ENCODE peak calls at places on chromosomes 2 and 18, in five cellular contexts. Z is HCT116, E is neuronal stem cell, N is right cardiac atrium, B is AG04449. P is an unnamed sample.
A peak's percentile ranks its signal among the peaks of the same experiment; 100 is the strongest.

GRCh38 chr18:23972416-23972815 is 42.1 kb upstream of the TTC39C start:
- DNase-seq in N (no peak), B (no peak), E (no peak), Z (no peak), P (no peak)

GRCh38 chr18:75253784-75254183 is 43.2 kb downstream of the TSHZ1 start:
- DNase-seq in Z (no peak), N (no peak), B (no peak), E (no peak), P (no peak)

GRCh38 chr2:80231421-80231820 is 73.1 kb downstream of the LRRTM1 start:
- DNase-seq in Z (no peak), B (no peak), E (no peak), N (no peak), P (no peak)

GRCh38 chr2:194698012-194698411 is 959.0 kb upstream of the SLC39A10 start:
- DNase-seq in B (no peak), E (no peak), Z (no peak), N (no peak), P (no peak)

GRCh38 chr2:26772064-26773001 is 8.2 kb downstream of the SLC35F6 start:
- DNase-seq in N (peak; percentile 95), Z (no peak), B (no peak), E (no peak), P (peak; percentile 42)

GRCh38 chr2:217151509-217152206 is 291.8 kb upstream of the TNP1 start:
- DNase-seq in Z (no peak), B (no peak), E (no peak), N (no peak), P (no peak)

GRCh38 chr2:85663684-85664565 is 4.1 kb downstream of the SFTPB start:
- DNase-seq in Z (no peak), N (no peak), E (no peak), B (no peak), P (no peak)

GRCh38 chr2:102041351-102041750 is 49.6 kb downstream of the IL1R2 start:
- DNase-seq in B (no peak), Z (no peak), E (no peak), N (no peak), P (no peak)

GRCh38 chr2:234490239-234491074 is 6.4 kb downstream of the ARL4C start:
- DNase-seq in B (no peak), Z (no peak), E (no peak), N (no peak), P (no peak)

GRCh38 chr2:234491897-234492296 is 5.0 kb downstream of the ARL4C start:
- DNase-seq in N (no peak), Z (no peak), B (no peak), E (no peak), P (no peak)

GRCh38 chr2:234491281-234491680 is 5.6 kb downstream of the ARL4C start:
- DNase-seq in Z (no peak), E (no peak), B (no peak), N (no peak), P (no peak)

GRCh38 chr2:234492687-234493086 is 4.2 kb downstream of the ARL4C start:
- DNase-seq in B (no peak), N (no peak), Z (no peak), E (no peak), P (no peak)

GRCh38 chr2:234488913-234489451 is 7.9 kb downstream of the ARL4C start:
- DNase-seq in E (no peak), Z (no peak), B (no peak), N (no peak), P (no peak)
- H3K4me3 ChIP-seq in E (no peak overlapping the region), Z (no peak overlapping the region), B (no peak overlapping the region), N (no peak overlapping the region), P (no peak overlapping the region)

GRCh38 chr2:675460-675859 is 1.7 kb downstream of the TMEM18 start:
- DNase-seq in B (no peak), Z (no peak), N (no peak), E (no peak), P (no peak)

GRCh38 chr2:673016-673415 is 4.2 kb downstream of the TMEM18 start:
- DNase-seq in E (no peak), B (no peak), Z (no peak), N (no peak), P (no peak)

GRCh38 chr2:675051-675450 is 2.2 kb downstream of the TMEM18 start:
- DNase-seq in B (no peak), N (no peak), E (no peak), Z (no peak), P (no peak)

GRCh38 chr2:673615-674318 is 3.4 kb downstream of the TMEM18 start:
- DNase-seq in Z (no peak), B (no peak), N (no peak), E (no peak), P (no peak)

DNA sequence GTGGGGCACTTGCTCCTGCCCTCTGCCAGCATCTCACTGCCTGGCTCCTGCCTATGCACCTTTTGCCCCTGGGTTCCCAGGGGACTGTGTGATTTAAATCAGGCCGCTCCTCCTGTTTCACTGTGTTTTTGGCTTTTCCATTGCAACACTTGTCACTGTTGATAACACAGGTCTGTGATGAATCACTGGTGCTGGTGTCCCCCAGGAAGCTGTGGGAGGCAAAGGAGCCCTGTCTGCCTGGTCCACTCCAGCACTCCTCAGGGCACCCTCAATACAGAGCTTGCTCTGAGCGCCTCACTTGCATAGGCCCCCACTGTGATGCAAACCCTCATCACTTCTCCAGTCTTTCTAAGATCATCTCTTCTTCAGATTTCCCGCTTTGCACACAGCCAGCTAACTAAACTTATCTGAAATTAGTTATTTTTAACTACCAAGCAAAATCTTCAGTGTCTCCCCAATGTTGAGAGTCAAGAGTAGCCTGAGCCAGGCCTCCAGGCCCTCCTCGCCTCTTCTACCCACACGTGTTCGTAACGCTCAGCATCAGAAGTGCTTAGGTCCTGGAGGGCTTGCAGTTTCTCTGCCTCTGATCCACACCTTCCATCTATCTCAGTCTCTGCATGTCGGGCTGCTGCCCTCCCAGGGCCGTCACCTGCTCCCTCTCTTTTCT is 2.8 kb downstream of the TMEM18 start:
- DNase-seq in B (no peak), N (no peak), E (no peak), Z (no peak), P (no peak)
- H3K4me3 ChIP-seq in B (no peak overlapping the region), N (no peak overlapping the region), E (no peak overlapping the region), Z (no peak overlapping the region), P (no peak overlapping the region)

GRCh38 chr2:174025271-174026121 is 60.3 kb upstream of the SP3 start:
- DNase-seq in N (peak; percentile 94), Z (no peak), E (no peak), B (no peak), P (peak; percentile 97)
- H3K4me3 ChIP-seq in N (no peak overlapping the region), Z (no peak overlapping the region), E (no peak overlapping the region), B (no peak overlapping the region), P (no peak overlapping the region)

GRCh38 chr2:231461516-231461971 is 2.7 kb downstream of the NCL start:
- DNase-seq in N (no peak), E (no peak), Z (no peak), B (no peak), P (no peak)

GRCh38 chr2:231462729-231463465 is 1.4 kb downstream of the NCL start:
- DNase-seq in B (no peak), E (no peak), N (no peak), Z (no peak), P (no peak)

GRCh38 chr2:231467016-231467545 is 2.8 kb upstream of the NCL start:
- DNase-seq in N (no peak), Z (no peak), B (no peak), E (no peak), P (no peak)

GRCh38 chr2:231464576-231465540 is 574 bp upstream of the NCL start:
- DNase-seq in B (no peak), N (peak; percentile 99), E (peak; percentile 96), Z (peak; percentile 92), P (no peak)

GRCh38 chr2:231463698-231464575 is at the start of gene NCL:
- DNase-seq in B (peak; percentile 82), E (peak; percentile 92), Z (peak; percentile 54), N (peak; percentile 93), P (peak; percentile 96)
- H3K4me3 ChIP-seq in B (peak within 1 kb of the TSS; percentile 97), E (peak within 1 kb of the TSS; percentile 100), Z (peak within 1 kb of the TSS; percentile 93), N (peak within 1 kb of the TSS; percentile 64), P (peak within 1 kb of the TSS; percentile 94)

GRCh38 chr2:167198009-167198408 is 309.7 kb downstream of the XIRP2 start:
- DNase-seq in Z (no peak), E (no peak), N (no peak), B (no peak), P (no peak)
- H3K4me3 ChIP-seq in Z (no peak overlapping the region), E (no peak overlapping the region), N (no peak overlapping the region), B (no peak overlapping the region), P (no peak overlapping the region)

GRCh38 chr2:47744074-47744473 is 38.9 kb upstream of the MSH6 start:
- DNase-seq in B (no peak), E (no peak), Z (no peak), N (no peak), P (no peak)

GRCh38 chr2:47751856-47752414 is 31.0 kb upstream of the MSH6 start:
- DNase-seq in E (no peak), B (no peak), N (no peak), Z (no peak), P (no peak)

GRCh38 chr2:47747878-47748277 is 35.1 kb upstream of the MSH6 start:
- DNase-seq in E (no peak), B (no peak), N (no peak), Z (no peak), P (no peak)
- H3K4me3 ChIP-seq in E (no peak overlapping the region), B (no peak overlapping the region), N (no peak overlapping the region), Z (no peak overlapping the region), P (no peak overlapping the region)